ENCODE peak calls at places on chromosome 4, in six cellular contexts. R is stimulated activated CD8-positive, alpha-beta memory T cell treated with anti-CD3 and anti-CD28 coated beads, Interleukin-15, amount 100 ng/mL, for 4 hours; C is choroid plexus epithelial cell; V is NCI-H2081; F is NCI-H1105; O is cardiac muscle cell. E is an unnamed sample.
A peak's percentile ranks its signal among the peaks of the same experiment; 100 is the strongest.

GRCh38 chr4:168357941-168358340 is 39.4 kb upstream of the DDX60 start:
- DNase-seq in V (no peak), C (no peak), R (no peak), O (no peak), F (no peak), E (no peak)

GRCh38 chr4:153107246-153107645 is 97.0 kb upstream of the TRIM2 start:
- DNase-seq in C (no peak), R (no peak), F (no peak), O (no peak), V (no peak), E (no peak)

GRCh38 chr4:152591361-152591760 is 55.5 kb upstream of the FBXW7 start:
- DNase-seq in O (peak; percentile 61), R (no peak), C (peak; percentile 59), V (no peak), F (peak; percentile 2), E (no peak)

GRCh38 chr4:142600952-142601351 is 245.1 kb downstream of the INPP4B start:
- DNase-seq in F (no peak), V (no peak), C (no peak), O (no peak), R (no peak), E (no peak)

GRCh38 chr4:15906024-15906443 is 32.5 kb downstream of the FGFBP1 start:
- DNase-seq in F (no peak), C (no peak), O (no peak), V (no peak), R (no peak), E (peak; percentile 85)

GRCh38 chr4:110830461-110830860 is 207.6 kb upstream of the PITX2 start:
- DNase-seq in V (no peak), C (no peak), R (no peak), F (no peak), O (no peak), E (no peak)

GRCh38 chr4:89781321-89781720 is 55.6 kb downstream of the SNCA start:
- DNase-seq in F (no peak), O (no peak), V (no peak), C (no peak), R (no peak), E (no peak)

GRCh38 chr4:88659890-88660208 is 37.8 kb downstream of the NAP1L5 start:
- DNase-seq in F (no peak), R (no peak), V (no peak), C (no peak), O (no peak), E (no peak)

GRCh38 chr4:90570615-90571014 is 443.4 kb downstream of the CCSER1 start:
- DNase-seq in V (no peak), C (no peak), R (no peak), F (no peak), O (no peak), E (no peak)

GRCh38 chr4:6239968-6240367 is 29.7 kb upstream of the WFS1 start:
- DNase-seq in O (no peak), V (no peak), F (no peak), C (no peak), R (no peak), E (no peak)

GRCh38 chr4:126790633-126791032 is 842.1 kb upstream of the INTU start:
- DNase-seq in O (peak; percentile 10), C (peak; percentile 74), V (no peak), R (no peak), F (no peak), E (no peak)

GRCh38 chr4:188989371-188989770 is 850.1 kb downstream of the TRIML1 start:
- DNase-seq in V (no peak), R (no peak), C (no peak), O (no peak), F (no peak), E (peak; percentile 28)

GRCh38 chr4:687048-687974 is 1.6 kb downstream of the SLC49A3 start:
- DNase-seq in V (no peak), R (no peak), O (no peak), C (peak; percentile 92), F (no peak), E (peak; percentile 87)

GRCh38 chr4:170089274-170089742 is 448 bp downstream of the AADAT start:
- DNase-seq in R (no peak), C (peak; percentile 52), V (peak; percentile 16), O (peak; percentile 57), F (peak; percentile 36), E (peak; percentile 19)

GRCh38 chr4:185729300-185729912 is 82.6 kb downstream of the SORBS2 start:
- DNase-seq in V (no peak), R (no peak), O (no peak), F (no peak), C (no peak), E (no peak)

GRCh38 chr4:111466821-111467605 is 678.2 kb upstream of the FAM241A start:
- DNase-seq in C (peak; percentile 11), O (no peak), R (no peak), F (no peak), V (no peak), E (no peak)

GRCh38 chr4:125316391-125316780 is 1.6 kb downstream of the FAT4 start:
- DNase-seq in C (peak; percentile 49), F (no peak), V (no peak), O (peak; percentile 34), R (no peak), E (peak; percentile 18)

GRCh38 chr4:142840516-142841123 is 5.5 kb downstream of the INPP4B start:
- DNase-seq in V (no peak), F (peak; percentile 0), R (no peak), O (peak; percentile 52), C (peak; percentile 80), E (no peak)

GRCh38 chr4:98662619-98663225 is 4.3 kb upstream of the TSPAN5 start:
- DNase-seq in R (peak; percentile 14), C (no peak), O (no peak), F (no peak), V (no peak), E (no peak)

GRCh38 chr4:19403786-19404185 is 847.9 kb upstream of the SLIT2 start:
- DNase-seq in V (no peak), O (no peak), C (no peak), R (no peak), F (no peak), E (no peak)

GRCh38 chr4:36000941-36001557 is 243.3 kb downstream of the ARAP2 start:
- DNase-seq in R (no peak), F (no peak), V (no peak), O (no peak), C (no peak), E (no peak)

GRCh38 chr4:106717094-106717493 is 319.0 kb downstream of the DKK2 start:
- DNase-seq in C (peak; percentile 19), R (no peak), F (no peak), V (no peak), O (no peak), E (no peak)

GRCh38 chr4:150240011-150240410 is 161.8 kb downstream of the DCLK2 start:
- DNase-seq in F (no peak), O (no peak), C (no peak), V (no peak), R (no peak), E (no peak)

GRCh38 chr4:156933633-156934258 is 37.9 kb downstream of the PDGFC start:
- DNase-seq in V (no peak), R (no peak), C (peak; percentile 70), F (no peak), O (no peak), E (no peak)

GRCh38 chr4:16034010-16034829 is 49.6 kb downstream of the PROM1 start:
- DNase-seq in V (no peak), C (peak; percentile 57), R (no peak), O (no peak), F (no peak), E (peak; percentile 27)

GRCh38 chr4:170399894-170400293 is 310.1 kb upstream of the AADAT start:
- DNase-seq in C (no peak), R (no peak), O (no peak), F (no peak), V (no peak), E (no peak)

GRCh38 chr4:114599231-114600065 is 841 bp downstream of the UGT8 start:
- DNase-seq in C (no peak), R (no peak), F (peak; percentile 26), V (no peak), O (peak; percentile 29), E (no peak)

GRCh38 chr4:20284990-20285389 is 33.3 kb downstream of the SLIT2 start:
- DNase-seq in V (no peak), R (no peak), O (no peak), F (no peak), C (no peak), E (no peak)

GRCh38 chr4:25012671-25013070 is 18.1 kb downstream of the LGI2 start:
- DNase-seq in R (no peak), V (no peak), C (no peak), F (no peak), O (no peak), E (no peak)

GRCh38 chr4:42464550-42465124 is 67.3 kb downstream of the SHISA3 start:
- DNase-seq in R (no peak), O (no peak), C (no peak), F (no peak), V (no peak), E (no peak)

GRCh38 chr4:177348348-177348747 is 38.7 kb downstream of the NEIL3 start:
- DNase-seq in V (no peak), F (no peak), R (no peak), O (no peak), C (no peak), E (no peak)

GRCh38 chr4:105894570-105895323 is 524 bp upstream of the NPNT start:
- DNase-seq in C (no peak), O (no peak), V (peak; percentile 81), F (peak; percentile 15), R (no peak), E (no peak)

GRCh38 chr4:163804001-163804400 is 309.5 kb downstream of the TMA16 start:
- DNase-seq in V (no peak), R (no peak), F (no peak), O (no peak), C (no peak), E (no peak)

E was measured in A549.